ENCODE peak calls at places on chromosomes 5 and 9, in nine cellular contexts. One of them, this sample, is unnamed.

GRCh38 chr5:134004626-134005414 is at the start of gene VDAC1:
- DNase-seq in pulmonary artery endothelial cell: no peak
- DNase-seq in HS-27A: peak; percentile 52
- DNase-seq in stimulated activated CD4-positive, alpha-beta T cell treated with anti-CD3 and anti-CD28 coated beads, Interleukin-4, amount 100 ng/mL, for 48 hours: peak; percentile 76
- DNase-seq in endothelial cell of umbilical vein: peak; percentile 85
- DNase-seq in NCI-H524 treated with DMSO at 0.1 percent for 48 hours: no peak
- DNase-seq in glutamatergic neuron: peak; percentile 81
- DNase-seq in brain microvascular endothelial cell: peak; percentile 76
- DNase-seq in hypothalamus: peak; percentile 74
- DNase-seq in this sample: peak; percentile 84

GRCh38 chr9:14318934-14319513 is 5.1 kb upstream of the NFIB start:
- DNase-seq in pulmonary artery endothelial cell: no peak
- DNase-seq in HS-27A: no peak
- DNase-seq in stimulated activated CD4-positive, alpha-beta T cell treated with anti-CD3 and anti-CD28 coated beads, Interleukin-4, amount 100 ng/mL, for 48 hours: no peak
- DNase-seq in endothelial cell of umbilical vein: peak; percentile 45
- DNase-seq in NCI-H524 treated with DMSO at 0.1 percent for 48 hours: no peak
- DNase-seq in glutamatergic neuron: no peak
- DNase-seq in brain microvascular endothelial cell: no peak
- DNase-seq in hypothalamus: no peak
- DNase-seq in this sample: no peak

GRCh38 chr9:109304350-109304749 is 16.5 kb downstream of the EPB41L4B start:
- DNase-seq in pulmonary artery endothelial cell: no peak
- DNase-seq in HS-27A: no peak
- DNase-seq in stimulated activated CD4-positive, alpha-beta T cell treated with anti-CD3 and anti-CD28 coated beads, Interleukin-4, amount 100 ng/mL, for 48 hours: no peak
- DNase-seq in endothelial cell of umbilical vein: no peak
- DNase-seq in NCI-H524 treated with DMSO at 0.1 percent for 48 hours: no peak
- DNase-seq in glutamatergic neuron: no peak
- DNase-seq in brain microvascular endothelial cell: no peak
- DNase-seq in hypothalamus: no peak
- DNase-seq in this sample: no peak

GRCh38 chr5:65695896-65696295 is 26.0 kb downstream of the SGTB start:
- DNase-seq in pulmonary artery endothelial cell: no peak
- DNase-seq in HS-27A: no peak
- DNase-seq in stimulated activated CD4-positive, alpha-beta T cell treated with anti-CD3 and anti-CD28 coated beads, Interleukin-4, amount 100 ng/mL, for 48 hours: no peak
- DNase-seq in endothelial cell of umbilical vein: no peak
- DNase-seq in NCI-H524 treated with DMSO at 0.1 percent for 48 hours: no peak
- DNase-seq in glutamatergic neuron: no peak
- DNase-seq in brain microvascular endothelial cell: no peak
- DNase-seq in hypothalamus: no peak
- DNase-seq in this sample: no peak

GRCh38 chr5:81924467-81924866 is 47.4 kb upstream of the ATG10 start:
- DNase-seq in pulmonary artery endothelial cell: no peak
- DNase-seq in HS-27A: no peak
- DNase-seq in stimulated activated CD4-positive, alpha-beta T cell treated with anti-CD3 and anti-CD28 coated beads, Interleukin-4, amount 100 ng/mL, for 48 hours: no peak
- DNase-seq in endothelial cell of umbilical vein: no peak
- DNase-seq in NCI-H524 treated with DMSO at 0.1 percent for 48 hours: no peak
- DNase-seq in glutamatergic neuron: peak; percentile 15
- DNase-seq in brain microvascular endothelial cell: no peak
- DNase-seq in hypothalamus: no peak
- DNase-seq in this sample: no peak

GRCh38 chr9:116381350-116381749 is 227.8 kb downstream of the PAPPA start:
- DNase-seq in pulmonary artery endothelial cell: no peak
- DNase-seq in HS-27A: no peak
- DNase-seq in stimulated activated CD4-positive, alpha-beta T cell treated with anti-CD3 and anti-CD28 coated beads, Interleukin-4, amount 100 ng/mL, for 48 hours: no peak
- DNase-seq in endothelial cell of umbilical vein: no peak
- DNase-seq in NCI-H524 treated with DMSO at 0.1 percent for 48 hours: no peak
- DNase-seq in glutamatergic neuron: no peak
- DNase-seq in brain microvascular endothelial cell: no peak
- DNase-seq in hypothalamus: no peak
- DNase-seq in this sample: no peak

GRCh38 chr5:95759005-95759404 is 27.9 kb downstream of the RHOBTB3 start:
- DNase-seq in pulmonary artery endothelial cell: no peak
- DNase-seq in HS-27A: no peak
- DNase-seq in stimulated activated CD4-positive, alpha-beta T cell treated with anti-CD3 and anti-CD28 coated beads, Interleukin-4, amount 100 ng/mL, for 48 hours: no peak
- DNase-seq in endothelial cell of umbilical vein: no peak
- DNase-seq in NCI-H524 treated with DMSO at 0.1 percent for 48 hours: no peak
- DNase-seq in glutamatergic neuron: no peak
- DNase-seq in brain microvascular endothelial cell: no peak
- DNase-seq in hypothalamus: no peak
- DNase-seq in this sample: no peak

GRCh38 chr9:33186457-33187168 is 19.5 kb upstream of the B4GALT1 start:
- DNase-seq in pulmonary artery endothelial cell: no peak
- DNase-seq in HS-27A: no peak
- DNase-seq in stimulated activated CD4-positive, alpha-beta T cell treated with anti-CD3 and anti-CD28 coated beads, Interleukin-4, amount 100 ng/mL, for 48 hours: no peak
- DNase-seq in endothelial cell of umbilical vein: peak; percentile 26
- DNase-seq in NCI-H524 treated with DMSO at 0.1 percent for 48 hours: no peak
- DNase-seq in glutamatergic neuron: no peak
- DNase-seq in brain microvascular endothelial cell: no peak
- DNase-seq in hypothalamus: no peak
- DNase-seq in this sample: peak; percentile 45

GRCh38 chr9:33159760-33160127 is 7.4 kb downstream of the B4GALT1 start:
- DNase-seq in pulmonary artery endothelial cell: peak; percentile 32
- DNase-seq in HS-27A: no peak
- DNase-seq in stimulated activated CD4-positive, alpha-beta T cell treated with anti-CD3 and anti-CD28 coated beads, Interleukin-4, amount 100 ng/mL, for 48 hours: peak; percentile 53
- DNase-seq in endothelial cell of umbilical vein: peak; percentile 73
- DNase-seq in NCI-H524 treated with DMSO at 0.1 percent for 48 hours: no peak
- DNase-seq in glutamatergic neuron: no peak
- DNase-seq in brain microvascular endothelial cell: peak; percentile 91
- DNase-seq in hypothalamus: no peak
- DNase-seq in this sample: no peak

GRCh38 chr5:95617057-95617456 is 2.8 kb upstream of the GPR150 start:
- DNase-seq in pulmonary artery endothelial cell: no peak
- DNase-seq in HS-27A: no peak
- DNase-seq in stimulated activated CD4-positive, alpha-beta T cell treated with anti-CD3 and anti-CD28 coated beads, Interleukin-4, amount 100 ng/mL, for 48 hours: no peak
- DNase-seq in endothelial cell of umbilical vein: peak; percentile 6
- DNase-seq in NCI-H524 treated with DMSO at 0.1 percent for 48 hours: no peak
- DNase-seq in glutamatergic neuron: no peak
- DNase-seq in brain microvascular endothelial cell: peak; percentile 79
- DNase-seq in hypothalamus: no peak
- DNase-seq in this sample: no peak

GRCh38 chr5:45402804-45403455 is 293.2 kb downstream of the HCN1 start:
- DNase-seq in pulmonary artery endothelial cell: no peak
- DNase-seq in HS-27A: no peak
- DNase-seq in stimulated activated CD4-positive, alpha-beta T cell treated with anti-CD3 and anti-CD28 coated beads, Interleukin-4, amount 100 ng/mL, for 48 hours: no peak
- DNase-seq in endothelial cell of umbilical vein: no peak
- DNase-seq in NCI-H524 treated with DMSO at 0.1 percent for 48 hours: no peak
- DNase-seq in glutamatergic neuron: no peak
- DNase-seq in brain microvascular endothelial cell: no peak
- DNase-seq in hypothalamus: no peak
- DNase-seq in this sample: no peak

GRCh38 chr9:135239100-135239768 is 151.8 kb downstream of the OLFM1 start:
- DNase-seq in pulmonary artery endothelial cell: no peak
- DNase-seq in HS-27A: no peak
- DNase-seq in stimulated activated CD4-positive, alpha-beta T cell treated with anti-CD3 and anti-CD28 coated beads, Interleukin-4, amount 100 ng/mL, for 48 hours: no peak
- DNase-seq in endothelial cell of umbilical vein: no peak
- DNase-seq in NCI-H524 treated with DMSO at 0.1 percent for 48 hours: no peak
- DNase-seq in glutamatergic neuron: no peak
- DNase-seq in brain microvascular endothelial cell: no peak
- DNase-seq in hypothalamus: no peak
- DNase-seq in this sample: no peak

GRCh38 chr5:122498163-122498562 is 186.1 kb downstream of the SNCAIP start:
- DNase-seq in pulmonary artery endothelial cell: no peak
- DNase-seq in HS-27A: no peak
- DNase-seq in stimulated activated CD4-positive, alpha-beta T cell treated with anti-CD3 and anti-CD28 coated beads, Interleukin-4, amount 100 ng/mL, for 48 hours: no peak
- DNase-seq in endothelial cell of umbilical vein: no peak
- DNase-seq in NCI-H524 treated with DMSO at 0.1 percent for 48 hours: no peak
- DNase-seq in glutamatergic neuron: peak; percentile 51
- DNase-seq in brain microvascular endothelial cell: peak; percentile 11
- DNase-seq in hypothalamus: no peak
- DNase-seq in this sample: no peak

GRCh38 chr9:13487071-13487470 is 207.6 kb upstream of the MPDZ start:
- DNase-seq in pulmonary artery endothelial cell: no peak
- DNase-seq in HS-27A: no peak
- DNase-seq in stimulated activated CD4-positive, alpha-beta T cell treated with anti-CD3 and anti-CD28 coated beads, Interleukin-4, amount 100 ng/mL, for 48 hours: no peak
- DNase-seq in endothelial cell of umbilical vein: no peak
- DNase-seq in NCI-H524 treated with DMSO at 0.1 percent for 48 hours: no peak
- DNase-seq in glutamatergic neuron: no peak
- DNase-seq in brain microvascular endothelial cell: no peak
- DNase-seq in hypothalamus: no peak
- DNase-seq in this sample: no peak

This sample was measured in uterus.